ENCODE peak calls at places on chromosomes 6 and 20, in four cellular contexts. V is HL-60, Z is K562, Y is GM12878. S is an unnamed sample.

GRCh38 chr6:44542401-44543116 is 155.1 kb downstream of the CDC5L start:
- DNase-seq in V (no peak), Z (no peak), Y (no peak), S (no peak)

GRCh38 chr6:122789078-122789861 is at the start of gene SMPDL3A:
- DNase-seq in V (peak; percentile 28), Z (peak; percentile 56), Y (no peak), S (peak; percentile 33)

GRCh38 chr6:150775400-150775799 is 90.1 kb upstream of the MTHFD1L start:
- DNase-seq in V (no peak), Z (no peak), Y (no peak), S (no peak)

GRCh38 chr6:68757821-68758220 is 122.7 kb downstream of the ADGRB3 start:
- DNase-seq in V (no peak), Z (no peak), Y (no peak), S (no peak)

GRCh38 chr20:60718743-60719142 is 533.3 kb upstream of the CDH4 start:
- DNase-seq in V (no peak), Z (peak; percentile 17), Y (no peak), S (no peak)

GRCh38 chr20:13234961-13235360 is 13.9 kb downstream of the ISM1 start:
- DNase-seq in V (no peak), Z (no peak), Y (no peak), S (no peak)

GRCh38 chr20:59149678-59150504 is 13.7 kb upstream of the ZNF831 start:
- DNase-seq in V (no peak), Z (no peak), Y (no peak), S (peak; percentile 41)

GRCh38 chr6:166415306-166415705 is 32.6 kb upstream of the MPC1 start:
- DNase-seq in V (no peak), Z (no peak), Y (no peak), S (no peak)

GRCh38 chr6:42179261-42179955 is 6.2 kb downstream of the GUCA1A start:
- DNase-seq in V (no peak), Z (no peak), Y (no peak), S (no peak)

GRCh38 chr20:50690979-50691584 is at the start of gene RIPOR3:
- DNase-seq in V (no peak), Z (peak; percentile 85), Y (no peak), S (no peak)

GRCh38 chr20:23304616-23305015 is 46.0 kb upstream of the NXT1 start:
- DNase-seq in V (no peak), Z (no peak), Y (no peak), S (no peak)

GRCh38 chr20:63854766-63855362 is 6.4 kb upstream of the ABHD16B start:
- DNase-seq in V (no peak), Z (no peak), Y (no peak), S (no peak)

GRCh38 chr6:104050455-104050854 is 809.3 kb downstream of the HACE1 start:
- DNase-seq in V (no peak), Z (no peak), Y (no peak), S (no peak)

GRCh38 chr20:43844778-43845614 is 69.7 kb upstream of the TOX2 start:
- DNase-seq in V (no peak), Z (no peak), Y (no peak), S (no peak)

GRCh38 chr6:20455175-20456075 is 53.7 kb downstream of the E2F3 start:
- DNase-seq in V (no peak), Z (no peak), Y (no peak), S (no peak)

GRCh38 chr6:100078509-100078908 is 84.5 kb upstream of the MCHR2 start:
- DNase-seq in V (no peak), Z (no peak), Y (no peak), S (no peak)

GRCh38 chr6:46983007-46983411 is 59.1 kb downstream of the ADGRF1 start:
- DNase-seq in V (no peak), Z (no peak), Y (no peak), S (no peak)

GRCh38 chr6:113120214-113120576 is 737.0 kb upstream of the MARCKS start:
- DNase-seq in V (peak; percentile 50), Z (no peak), Y (no peak), S (no peak)

GRCh38 chr6:107576852-107577251 is 86.9 kb downstream of the SOBP start:
- DNase-seq in V (no peak), Z (no peak), Y (no peak), S (no peak)

GRCh38 chr6:20402181-20403079 is 751 bp downstream of the E2F3 start:
- DNase-seq in V (peak; percentile 65), Z (peak; percentile 69), Y (no peak), S (no peak)

GRCh38 chr6:149614352-149614751 is 34.2 kb downstream of the KATNA1 start:
- DNase-seq in V (no peak), Z (no peak), Y (no peak), S (no peak)

GRCh38 chr6:32668226-32668747 is 1.8 kb upstream of the HLA-DQB1 start:
- DNase-seq in V (no peak), Z (no peak), Y (peak; percentile 95), S (peak; percentile 36)

GRCh38 chr20:24955045-24955444 is 6.0 kb downstream of the CST7 start:
- DNase-seq in V (no peak), Z (no peak), Y (peak; percentile 64), S (peak; percentile 48)

GRCh38 chr20:34951252-34951651 is 4.4 kb downstream of the GSS start:
- DNase-seq in V (no peak), Z (no peak), Y (no peak), S (no peak)

GRCh38 chr6:14732226-14732844 is 513.5 kb upstream of the JARID2 start:
- DNase-seq in V (no peak), Z (no peak), Y (no peak), S (no peak)

GRCh38 chr20:10670521-10671220 is 3.1 kb downstream of the JAG1 start:
- DNase-seq in V (no peak), Z (no peak), Y (peak; percentile 82), S (peak; percentile 42)

GRCh38 chr20:24961384-24962181 is 12.5 kb downstream of the CST7 start:
- DNase-seq in V (no peak), Z (no peak), Y (no peak), S (no peak)

GRCh38 chr6:118263929-118264486 is 284.1 kb upstream of the PLN start:
- DNase-seq in V (no peak), Z (no peak), Y (no peak), S (no peak)

GRCh38 chr6:42118162-42119001 is 24.0 kb downstream of the C6orf132 start:
- DNase-seq in V (no peak), Z (no peak), Y (no peak), S (no peak)

GRCh38 chr20:52958206-52958605 is 14.0 kb upstream of the TSHZ2 start:
- DNase-seq in V (no peak), Z (no peak), Y (no peak), S (no peak)

GRCh38 chr6:147449405-147450161 is 58.9 kb upstream of the SAMD5 start:
- DNase-seq in V (no peak), Z (no peak), Y (no peak), S (no peak)

GRCh38 chr6:170522565-170523183 is 30.4 kb downstream of the PSMB1 start:
- DNase-seq in V (no peak), Z (no peak), Y (no peak), S (no peak)

GRCh38 chr6:22448311-22448711 is 121.1 kb upstream of the HDGFL1 start:
- DNase-seq in V (no peak), Z (no peak), Y (no peak), S (no peak)
- TF ChIP-seq SPI1 in V (no peak), Z (no peak), Y (no peak), S (no peak)

GRCh38 chr6:39881851-39882566 is 52.3 kb downstream of the MOCS1 start:
- DNase-seq in V (no peak), Z (no peak), Y (no peak), S (no peak)
- TF ChIP-seq SPI1 in V (no peak), Z (no peak), Y (no peak), S (no peak)

GRCh38 chr6:167759206-167759605 is 67.5 kb upstream of the AFDN start:
- DNase-seq in V (no peak), Z (no peak), Y (no peak), S (no peak)

GRCh38 chr6:167761794-167762258 is 64.9 kb upstream of the AFDN start:
- DNase-seq in V (no peak), Z (no peak), Y (no peak), S (no peak)

GRCh38 chr6:167762259-167762962 is 64.3 kb upstream of the AFDN start:
- DNase-seq in V (no peak), Z (no peak), Y (no peak), S (no peak)

GRCh38 chr6:167759912-167760311 is 66.8 kb upstream of the AFDN start:
- DNase-seq in V (no peak), Z (no peak), Y (no peak), S (no peak)

DNA sequence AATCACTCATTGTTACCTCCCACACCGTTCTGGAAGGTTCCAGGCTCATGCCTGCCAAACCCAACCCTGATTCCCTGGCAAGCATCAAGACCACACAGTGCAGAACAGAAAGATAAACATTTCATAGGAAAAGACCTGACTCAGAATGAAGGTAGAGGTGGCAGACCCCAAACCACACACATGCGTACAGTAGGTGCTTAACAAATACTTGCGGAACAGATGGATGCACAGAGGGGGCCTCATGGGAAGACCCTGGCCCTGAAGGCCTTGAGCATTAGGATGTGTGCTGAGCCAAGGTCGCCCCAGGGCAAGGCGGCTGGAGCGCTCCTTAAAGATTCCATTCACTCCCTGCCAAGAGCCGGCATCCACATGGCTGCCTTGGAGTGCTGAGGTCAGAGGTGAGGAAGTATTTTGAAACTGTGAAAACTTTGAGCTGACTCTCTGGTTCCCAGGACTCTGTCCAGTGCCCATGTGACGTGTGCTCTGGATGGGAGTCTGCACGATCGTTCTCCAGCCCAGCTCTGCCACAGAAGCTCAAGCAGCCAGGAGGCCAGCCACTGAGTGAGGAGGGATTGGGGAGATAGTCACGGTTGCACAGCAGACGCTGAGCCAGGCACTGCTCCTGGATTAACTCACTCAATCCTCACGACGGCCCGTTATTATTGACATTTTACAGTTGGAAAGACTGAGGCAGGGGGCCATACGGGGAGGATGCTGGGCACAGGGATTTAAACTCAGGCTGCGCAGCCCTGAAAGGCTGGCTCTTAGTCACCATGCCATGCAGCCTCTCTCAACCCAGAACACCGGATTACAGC is 65.5 kb upstream of the AFDN start:
- DNase-seq in V (no peak), Z (no peak), Y (no peak), S (no peak)
- TF ChIP-seq SPI1 in V (no peak), Z (no peak), Y (no peak), S (no peak)

DNA sequence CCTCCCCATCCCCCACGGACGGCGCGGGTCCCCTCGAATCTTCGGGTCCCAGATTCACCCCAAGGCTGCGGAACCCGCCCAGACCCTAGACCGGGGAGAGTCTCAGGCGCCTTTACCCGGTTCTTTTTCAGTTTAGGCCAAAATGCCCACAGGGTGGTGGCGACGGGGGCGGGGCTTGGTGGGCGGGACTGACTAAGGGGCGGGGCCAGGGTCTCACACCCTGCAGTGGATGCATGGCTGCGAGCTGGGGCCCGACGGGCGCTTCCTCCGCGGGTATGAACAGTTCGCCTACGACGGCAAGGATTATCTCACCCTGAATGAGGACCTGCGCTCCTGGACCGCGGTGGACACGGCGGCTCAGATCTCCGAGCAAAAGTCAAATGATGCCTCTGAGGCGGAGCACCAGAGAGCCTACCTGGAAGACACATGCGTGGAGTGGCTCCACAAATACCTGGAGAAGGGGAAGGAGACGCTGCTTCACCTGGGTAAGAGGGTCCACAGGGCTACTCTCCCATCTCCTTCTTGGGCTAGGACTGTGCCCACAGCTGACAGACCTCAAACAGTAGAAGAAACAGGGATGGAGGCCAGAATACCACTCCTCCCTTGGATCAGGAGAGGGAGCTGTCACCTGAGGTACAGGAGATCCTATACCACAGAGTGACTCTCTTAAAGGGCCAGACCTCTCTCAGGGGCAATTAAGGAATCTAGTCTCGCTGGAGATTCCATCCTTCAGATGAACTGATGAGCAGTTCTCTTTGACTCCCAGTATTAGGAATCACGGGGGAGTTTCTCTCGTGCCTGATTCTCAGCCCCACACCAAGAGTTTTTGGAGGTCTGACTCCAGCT is 945 bp downstream of the HLA-E start:
- DNase-seq in V (peak; percentile 51), Z (peak; percentile 90), Y (peak; percentile 31), S (no peak)
- TF ChIP-seq SPI1 in V (no peak), Z (no peak), Y (no peak), S (no peak)

S was measured in GM12891.